ENCODE peak calls at places on chromosomes 7 and 10, in four cellular contexts. Q is adrenal gland, G is GM23338, V is progenitor cell of endocrine pancreas. H is an unnamed sample.

GRCh38 chr10:87578160-87578559 is 73.5 kb downstream of the MINPP1 start:
- DNase-seq in Q (no peak), G (no peak), V (no peak), H (no peak)

GRCh38 chr10:128631801-128632241 is 505.6 kb upstream of the MKI67 start:
- DNase-seq in Q (no peak), V (no peak), G (peak), H (no peak)

GRCh38 chr10:88386878-88387773 is 196.0 kb downstream of the RNLS start:
- DNase-seq in Q (peak), G (peak), V (no peak), H (no peak)

GRCh38 chr7:33459340-33459751 is 330.0 kb downstream of the BBS9 start:
- DNase-seq in Q (no peak), G (peak), V (no peak), H (no peak)

GRCh38 chr7:155805826-155806095 is 6.5 kb downstream of the SHH start:
- DNase-seq in G (peak), V (no peak), Q (no peak), H (no peak)

GRCh38 chr10:18214692-18215563 is 74.7 kb downstream of the CACNB2 start:
- DNase-seq in Q (peak), V (peak), G (peak), H (peak)

GRCh38 chr10:127983701-127984100 is 76.8 kb downstream of the PTPRE start:
- DNase-seq in Q (no peak), V (no peak), G (no peak), H (no peak)

GRCh38 chr10:27643296-27643695 is 102.3 kb downstream of the MKX start:
- DNase-seq in Q (no peak), G (no peak), V (no peak), H (no peak)

GRCh38 chr10:109866168-109866994 is 56.9 kb downstream of the XPNPEP1 start:
- DNase-seq in G (peak), Q (peak), V (no peak), H (no peak)

GRCh38 chr10:83917519-83918506 is 221.5 kb upstream of the GHITM start:
- DNase-seq in Q (peak), V (no peak), G (peak), H (no peak)

GRCh38 chr7:27636326-27637006 is 26.2 kb downstream of the HIBADH start:
- DNase-seq in G (peak), Q (no peak), V (no peak), H (no peak)

GRCh38 chr10:126671402-126671975 is 996 bp upstream of the C10orf90 start:
- DNase-seq in V (no peak), G (no peak), Q (no peak), H (peak)

GRCh38 chr10:57964371-57964770 is 303.3 kb downstream of the IPMK start:
- DNase-seq in Q (peak), V (no peak), G (no peak), H (no peak)

GRCh38 chr10:1094112-1095057 is 38.2 kb downstream of the WDR37 start:
- DNase-seq in G (no peak), Q (no peak), V (no peak), H (no peak)

GRCh38 chr10:11017575-11018425 is at the start of gene CELF2:
- DNase-seq in Q (peak), G (peak), V (peak), H (peak)

GRCh38 chr10:124417846-124418725 is 637 bp downstream of the OAT start:
- DNase-seq in G (peak), V (peak), Q (peak), H (peak)

GRCh38 chr7:75986147-75986781 is 8.1 kb downstream of the TMEM120A start:
- DNase-seq in G (no peak), Q (peak), V (no peak), H (no peak)

GRCh38 chr7:45623740-45624391 is 49.7 kb downstream of the ADCY1 start:
- DNase-seq in Q (no peak), G (no peak), V (no peak), H (no peak)

GRCh38 chr7:304574-305409 is 14.8 kb downstream of the FOXL3 start:
- DNase-seq in V (no peak), Q (no peak), G (no peak), H (no peak)

GRCh38 chr10:114367676-114368391 is 36.5 kb downstream of the AFAP1L2 start:
- DNase-seq in G (no peak), Q (no peak), V (no peak), H (peak)

GRCh38 chr10:80144302-80145131 is 12.0 kb downstream of the PLAC9 start:
- DNase-seq in V (no peak), G (no peak), Q (no peak), H (peak)

GRCh38 chr7:4519819-4520520 is 162.1 kb upstream of the FOXK1 start:
- DNase-seq in Q (no peak), G (peak), V (no peak), H (no peak)

GRCh38 chr10:100006241-100006886 is 3.4 kb downstream of the DNMBP start:
- DNase-seq in G (no peak), Q (peak), V (no peak), H (no peak)

GRCh38 chr7:102175423-102176170 is 111.1 kb upstream of the SH2B2 start:
- DNase-seq in V (no peak), Q (no peak), G (no peak), H (peak)

GRCh38 chr7:152883858-152884257 is 124.3 kb downstream of the ACTR3B start:
- DNase-seq in Q (no peak), V (no peak), G (no peak), H (no peak)

GRCh38 chr10:55631071-55631654 is 729.9 kb downstream of the ZWINT start:
- DNase-seq in Q (peak), G (peak), V (peak), H (no peak)

GRCh38 chr10:114845978-114846693 is 24.6 kb downstream of the FHIP2A start:
- DNase-seq in G (no peak), V (no peak), Q (no peak), H (no peak)

GRCh38 chr10:58942724-58943123 is 233.7 kb upstream of the PHYHIPL start:
- DNase-seq in Q (no peak), V (no peak), G (no peak), H (no peak)